ENCODE peak calls at places on chromosomes 5 and 9, in eight cellular contexts. C is NCI-H1417; D is activated CD8-positive, alpha-beta memory T cell treated with anti-CD3 and anti-CD28 coated beads for 48 hours; I is natural killer cell; M is stimulated activated CD4-positive, alpha-beta T cell treated with anti-CD3 and anti-CD28 coated beads, Interleukin-15, amount 100 ng/mL, for 24 hours; Y is AG10803; A is stimulated activated CD8-positive, alpha-beta memory T cell treated with anti-CD3 and anti-CD28 coated beads, Interleukin-7, amount 100 ng/mL, for 4 hours; L is activated CD4-positive, alpha-beta T cell treated with anti-CD3 and anti-CD28 coated beads for 4 hours. G is an unnamed sample.

GRCh38 chr5:26416911-26417310 is 621.5 kb downstream of the CDH9 start:
- DNase-seq in C (no peak), D (no peak), I (no peak), M (no peak), Y (no peak), A (no peak), L (no peak), G (no peak)

GRCh38 chr9:80839821-80840670 is 849.3 kb downstream of the TLE1 start:
- DNase-seq in C (no peak), D (no peak), I (no peak), M (no peak), Y (no peak), A (no peak), L (no peak), G (no peak)

GRCh38 chr9:90539266-90539665 is 103.4 kb downstream of the DIRAS2 start:
- DNase-seq in C (no peak), D (no peak), I (no peak), M (no peak), Y (no peak), A (no peak), L (no peak), G (no peak)

GRCh38 chr9:87497604-87498045 is at the start of gene DAPK1:
- DNase-seq in C (no peak), D (no peak), I (no peak), M (peak; percentile 43), Y (no peak), A (no peak), L (no peak), G (peak; percentile 95)

GRCh38 chr5:9715891-9716335 is 85.8 kb upstream of the TAS2R1 start:
- DNase-seq in C (no peak), D (no peak), I (no peak), M (no peak), Y (peak; percentile 69), A (no peak), L (no peak), G (no peak)

GRCh38 chr5:139474815-139475791 is 4.3 kb downstream of the SMIM33 start:
- DNase-seq in C (peak; percentile 76), D (no peak), I (no peak), M (no peak), Y (peak; percentile 76), A (no peak), L (no peak), G (peak; percentile 74)

GRCh38 chr9:86337469-86338107 is 16.6 kb downstream of the TUT7 start:
- DNase-seq in C (no peak), D (no peak), I (no peak), M (no peak), Y (no peak), A (no peak), L (no peak), G (no peak)

GRCh38 chr5:540215-541147 is 16.2 kb upstream of the SLC9A3 start:
- DNase-seq in C (no peak), D (no peak), I (no peak), M (no peak), Y (no peak), A (no peak), L (no peak), G (no peak)

GRCh38 chr5:119743927-119744326 is 114.6 kb downstream of the FAM170A start:
- DNase-seq in C (peak; percentile 22), D (no peak), I (no peak), M (peak; percentile 7), Y (peak; percentile 3), A (no peak), L (no peak), G (no peak)

GRCh38 chr5:68562308-68562707 is 346.8 kb downstream of the PIK3R1 start:
- DNase-seq in C (peak; percentile 49), D (no peak), I (no peak), M (no peak), Y (no peak), A (no peak), L (no peak), G (no peak)

GRCh38 chr5:179549973-179550510 is 312 bp upstream of the RUFY1 start:
- DNase-seq in C (no peak), D (peak; percentile 24), I (no peak), M (peak; percentile 75), Y (no peak), A (peak; percentile 67), L (peak; percentile 75), G (no peak)

GRCh38 chr5:168364738-168365550 is 73.5 kb downstream of the WWC1 start:
- DNase-seq in C (no peak), D (no peak), I (no peak), M (no peak), Y (peak; percentile 65), A (no peak), L (no peak), G (peak; percentile 86)

GRCh38 chr9:1869843-1870242 is 145.3 kb upstream of the SMARCA2 start:
- DNase-seq in C (peak; percentile 58), D (no peak), I (no peak), M (peak; percentile 51), Y (no peak), A (no peak), L (no peak), G (no peak)

GRCh38 chr5:127320032-127320945 is 29.7 kb downstream of the MEGF10 start:
- DNase-seq in C (no peak), D (no peak), I (no peak), M (peak; percentile 13), Y (peak; percentile 23), A (no peak), L (no peak), G (no peak)

GRCh38 chr5:108216890-108217289 is 165.0 kb downstream of the FBXL17 start:
- DNase-seq in C (no peak), D (no peak), I (no peak), M (no peak), Y (peak; percentile 6), A (no peak), L (no peak), G (no peak)

GRCh38 chr9:1207681-1208080 is 157.5 kb downstream of the DMRT2 start:
- DNase-seq in C (no peak), D (no peak), I (no peak), M (no peak), Y (peak; percentile 79), A (no peak), L (no peak), G (no peak)

GRCh38 chr5:71695561-71695960 is 23.5 kb upstream of the CARTPT start:
- DNase-seq in C (no peak), D (no peak), I (no peak), M (no peak), Y (peak; percentile 3), A (no peak), L (no peak), G (no peak)

GRCh38 chr5:87581661-87582060 is 168.9 kb upstream of the CCNH start:
- DNase-seq in C (no peak), D (no peak), I (no peak), M (no peak), Y (no peak), A (no peak), L (no peak), G (no peak)

G was measured in upper lobe of left lung.